ENCODE peak calls at places on chromosomes 12 and 14, in seven cellular contexts. K, N, D, Y, X, R and A are unnamed samples.

GRCh38 chr12:89479982-89480381 is 44.6 kb downstream of the GALNT4 start:
- DNase-seq in K (no peak), N (no peak), D (no peak), Y (no peak), X (no peak), R (no peak), A (no peak)

GRCh38 chr12:93461503-93461902 is 5.8 kb upstream of the MRPL42 start:
- DNase-seq in K (no peak), N (no peak), D (no peak), Y (no peak), X (no peak), R (no peak), A (no peak)

GRCh38 chr12:107318804-107319535 is 225.6 kb upstream of the CRY1 start:
- DNase-seq in K (peak; percentile 18), N (no peak), D (no peak), Y (peak; percentile 75), X (no peak), R (peak; percentile 65), A (no peak)

GRCh38 chr12:7242176-7243101 is 53.0 kb downstream of the PEX5 start:
- DNase-seq in K (no peak), N (no peak), D (no peak), Y (no peak), X (peak; percentile 55), R (no peak), A (no peak)

GRCh38 chr14:90300649-90301048 is 31.1 kb downstream of the NRDE2 start:
- DNase-seq in K (no peak), N (no peak), D (no peak), Y (no peak), X (no peak), R (no peak), A (no peak)

GRCh38 chr12:16473610-16474326 is 126.3 kb downstream of the MGST1 start:
- DNase-seq in K (no peak), N (no peak), D (no peak), Y (no peak), X (no peak), R (no peak), A (no peak)

GRCh38 chr12:105092336-105092735 is 8.1 kb upstream of the ALDH1L2 start:
- DNase-seq in K (no peak), N (no peak), D (no peak), Y (peak; percentile 64), X (no peak), R (no peak), A (no peak)

GRCh38 chr12:12722351-12723146 is 5.4 kb downstream of the CDKN1B start:
- DNase-seq in K (no peak), N (no peak), D (no peak), Y (no peak), X (no peak), R (no peak), A (no peak)

GRCh38 chr14:52395728-52396127 is 81.6 kb downstream of the PTGER2 start:
- DNase-seq in K (no peak), N (no peak), D (no peak), Y (no peak), X (no peak), R (no peak), A (no peak)

GRCh38 chr14:77882631-77883030 is 82.7 kb downstream of the ADCK1 start:
- DNase-seq in K (no peak), N (no peak), D (no peak), Y (no peak), X (no peak), R (peak; percentile 60), A (no peak)

GRCh38 chr12:6224550-6224949 is 24.4 kb downstream of the CD9 start:
- DNase-seq in K (no peak), N (no peak), D (no peak), Y (no peak), X (no peak), R (no peak), A (no peak)

GRCh38 chr12:94265966-94266365 is 117.6 kb downstream of the PLXNC1 start:
- DNase-seq in K (no peak), N (no peak), D (no peak), Y (no peak), X (no peak), R (no peak), A (no peak)

GRCh38 chr14:31118892-31119291 is 88.7 kb downstream of the HECTD1 start:
- DNase-seq in K (no peak), N (no peak), D (no peak), Y (no peak), X (no peak), R (no peak), A (no peak)

GRCh38 chr12:124549629-124550028 is 17.8 kb downstream of the NCOR2 start:
- DNase-seq in K (no peak), N (no peak), D (no peak), Y (no peak), X (no peak), R (no peak), A (no peak)

GRCh38 chr12:108967869-108968540 is 52.9 kb downstream of the SVOP start:
- DNase-seq in K (no peak), N (peak; percentile 65), D (no peak), Y (no peak), X (peak; percentile 57), R (no peak), A (no peak)

GRCh38 chr12:44015333-44015941 is 179.6 kb downstream of the TMEM117 start:
- DNase-seq in K (no peak), N (peak; percentile 43), D (peak; percentile 32), Y (no peak), X (peak; percentile 24), R (peak; percentile 23), A (no peak)

GRCh38 chr14:24092960-24093900 is 881 bp upstream of the PCK2 start:
- DNase-seq in K (no peak), N (no peak), D (no peak), Y (no peak), X (no peak), R (no peak), A (no peak)

GRCh38 chr14:71139058-71139946 is 232.0 kb downstream of the PCNX1 start:
- DNase-seq in K (peak; percentile 60), N (peak; percentile 31), D (peak; percentile 17), Y (peak; percentile 83), X (peak; percentile 67), R (peak; percentile 85), A (peak; percentile 50)

GRCh38 chr14:95609398-95609990 is 74.6 kb downstream of the GLRX5 start:
- DNase-seq in K (peak; percentile 25), N (peak; percentile 39), D (no peak), Y (peak; percentile 80), X (peak; percentile 14), R (peak; percentile 63), A (no peak)

GRCh38 chr14:68364823-68365222 is 428.0 kb downstream of the ZFP36L1 start:
- DNase-seq in K (no peak), N (no peak), D (no peak), Y (no peak), X (no peak), R (no peak), A (no peak)

GRCh38 chr12:9134981-9135628 is 19.4 kb upstream of the A2M start:
- DNase-seq in K (no peak), N (peak; percentile 56), D (no peak), Y (peak; percentile 45), X (peak; percentile 13), R (no peak), A (no peak)

GRCh38 chr12:20211537-20211936 is 156.8 kb upstream of the PDE3A start:
- DNase-seq in K (no peak), N (no peak), D (no peak), Y (no peak), X (no peak), R (no peak), A (no peak)

DNA sequence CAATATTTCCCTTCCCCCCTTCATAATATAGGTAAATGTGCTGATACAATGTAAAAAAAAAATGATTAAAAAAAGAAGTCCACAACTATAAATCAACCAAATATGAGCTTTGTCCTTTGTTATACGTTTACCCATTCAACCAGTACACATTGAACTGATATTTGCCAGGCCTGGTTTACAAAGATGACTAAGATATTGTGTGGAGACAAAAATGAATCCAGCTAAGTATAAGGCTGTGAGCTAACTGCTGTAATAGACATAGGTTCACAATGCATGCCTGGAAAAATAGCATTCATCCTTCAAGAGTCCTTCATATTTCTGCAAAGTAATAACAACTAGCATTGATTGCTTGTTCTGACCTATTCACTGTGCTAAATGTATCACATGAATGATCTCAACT is 6.9 kb downstream of the C12orf56 start:
- DNase-seq in K (no peak), N (no peak), D (no peak), Y (no peak), X (no peak), R (no peak), A (no peak)
- TF ChIP-seq POLR2AphosphoS5 in K (no peak), N (no peak), D (no peak), Y (no peak), X (no peak), R (no peak), A (no peak)

GRCh38 chr14:50985816-50986396 is 41.6 kb upstream of the PYGL start:
- DNase-seq in K (no peak), N (no peak), D (no peak), Y (no peak), X (no peak), R (no peak), A (no peak)
- TF ChIP-seq TAF1 in K (no peak), N (no peak), D (no peak), Y (no peak), X (no peak), R (no peak), A (no peak)

DNA sequence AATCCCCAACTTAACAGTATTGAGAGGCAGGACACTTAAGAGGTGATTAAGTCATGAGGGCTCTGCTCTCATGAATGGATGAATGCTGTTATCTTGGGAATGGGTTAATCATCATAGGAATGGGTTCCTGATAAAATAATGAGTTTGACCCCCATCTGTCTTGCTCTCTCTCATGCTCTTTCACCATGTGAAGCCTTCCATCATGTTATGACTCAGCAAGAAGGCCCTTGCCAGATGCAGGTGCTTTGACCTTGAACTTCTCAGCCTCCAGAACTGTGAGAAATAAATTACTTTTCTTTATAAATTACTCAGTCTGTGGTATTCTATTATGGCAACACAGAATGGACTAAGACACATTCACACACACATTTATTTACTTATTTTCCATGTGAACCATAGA is 89.0 kb upstream of the PPM1H start:
- DNase-seq in K (no peak), N (no peak), D (no peak), Y (no peak), X (no peak), R (no peak), A (no peak)
- TF ChIP-seq POLR2AphosphoS5 in K (no peak), N (no peak), D (no peak), Y (no peak), X (no peak), R (no peak), A (no peak)

DNA sequence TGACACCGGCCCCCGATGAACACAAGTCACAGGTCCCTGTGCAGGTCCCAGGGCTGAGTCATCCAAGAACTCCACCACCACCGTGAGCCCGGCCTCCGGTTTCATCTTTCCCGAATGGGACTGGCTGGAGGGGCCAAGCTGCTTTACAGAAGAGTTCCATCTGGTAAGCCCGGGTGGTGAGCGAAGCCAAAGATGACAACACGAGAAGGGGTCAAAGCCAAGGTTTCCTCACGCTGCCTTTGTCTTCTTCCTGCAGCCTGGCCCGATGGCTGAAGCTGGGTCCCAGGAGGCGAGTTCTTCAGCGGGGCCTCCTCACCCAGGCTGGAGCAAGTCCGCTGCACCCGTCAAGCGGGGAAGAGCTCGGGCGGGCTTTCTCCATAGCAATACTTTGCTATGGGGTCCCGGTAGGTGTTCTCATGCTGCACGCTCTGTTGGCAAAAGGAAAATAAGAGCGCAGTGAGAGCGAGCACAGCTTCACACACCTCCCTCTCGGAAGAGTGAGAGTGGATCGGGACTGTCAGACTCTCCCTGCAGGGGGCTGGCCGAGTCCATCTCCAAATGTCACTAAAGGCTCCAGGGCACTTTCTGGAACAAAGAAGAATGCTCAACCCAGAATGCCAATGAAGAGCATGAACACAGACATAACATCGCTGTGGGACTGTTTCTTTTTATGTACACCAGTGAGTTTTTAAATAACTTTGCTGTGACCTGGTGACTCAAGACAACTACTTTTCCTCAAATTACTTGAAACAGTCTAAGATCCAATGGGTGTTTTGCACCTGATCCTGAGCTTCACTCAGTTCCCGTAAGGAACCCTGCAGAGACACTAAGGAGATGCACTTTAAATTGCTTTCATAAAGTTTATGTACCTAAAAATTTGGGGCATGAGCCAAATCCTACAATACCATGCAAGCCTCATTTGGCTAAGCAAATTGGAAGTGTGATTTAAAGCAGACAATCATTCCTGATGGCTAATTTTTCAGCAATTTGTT is 20.1 kb downstream of the SPRING1 start:
- DNase-seq in K (no peak), N (no peak), D (no peak), Y (no peak), X (no peak), R (no peak), A (no peak)
- TF ChIP-seq TAF1 in K (no peak), N (no peak), D (no peak), Y (no peak), X (no peak), R (no peak), A (no peak)